ENCODE peak calls at places on chromosomes 16 and 17, in four cellular contexts. L is sigmoid colon, Q is thoracic aorta, X is ovary. R is an unnamed sample.

GRCh38 chr17:77322284-77322533 is 181.4 kb downstream of the SEC14L1 start:
- DNase-seq in X (no peak), L (no peak), Q (no peak), R (no peak)

GRCh38 chr17:42268236-42268635 is 8.0 kb downstream of the STAT5B start:
- DNase-seq in L (no peak), Q (no peak), X (no peak), R (no peak)

GRCh38 chr17:76982408-76983074 is 114.3 kb downstream of the MGAT5B start:
- DNase-seq in L (no peak), Q (no peak), X (no peak), R (no peak)

GRCh38 chr17:82110298-82110697 is 12.3 kb upstream of the FASN start:
- DNase-seq in X (no peak), Q (no peak), L (no peak), R (no peak)

GRCh38 chr17:4823373-4824089 is 9.6 kb upstream of the MINK1 start:
- DNase-seq in Q (no peak), L (no peak), X (no peak), R (no peak)

GRCh38 chr17:28749516-28750177 is 5.8 kb downstream of the TRAF4 start:
- DNase-seq in Q (no peak), L (no peak), X (peak), R (no peak)

GRCh38 chr17:55722742-55723487 is at the start of gene TMEM100:
- DNase-seq in L (peak), X (peak), Q (no peak), R (no peak)

GRCh38 chr16:82701302-82702022 is 74.7 kb downstream of the CDH13 start:
- DNase-seq in X (no peak), L (no peak), Q (no peak), R (no peak)

GRCh38 chr17:44906987-44907681 is 7.9 kb upstream of the EFTUD2 start:
- DNase-seq in Q (no peak), L (no peak), X (no peak), R (no peak)

GRCh38 chr16:89505204-89506112 is 2.7 kb upstream of the SPG7 start:
- DNase-seq in L (peak), X (peak), Q (peak), R (peak)

GRCh38 chr16:82016268-82016667 is 5.0 kb upstream of the SDR42E1 start:
- DNase-seq in X (no peak), Q (no peak), L (no peak), R (no peak)

GRCh38 chr17:57264776-57265175 is 8.5 kb downstream of the MSI2 start:
- DNase-seq in Q (no peak), L (no peak), X (no peak), R (no peak)

GRCh38 chr16:56108724-56109123 is 82.6 kb upstream of the GNAO1 start:
- DNase-seq in Q (no peak), L (no peak), X (no peak), R (no peak)

GRCh38 chr17:56319531-56319930 is 166.3 kb downstream of the ANKFN1 start:
- DNase-seq in Q (no peak), L (no peak), X (no peak), R (peak)

GRCh38 chr16:30844671-30845449 is 49.0 kb downstream of the BCL7C start:
- DNase-seq in L (peak), X (peak), Q (peak), R (peak)

GRCh38 chr16:68339214-68339613 is 28.4 kb downstream of the PRMT7 start:
- DNase-seq in L (no peak), X (no peak), Q (no peak), R (no peak)

GRCh38 chr16:81457326-81458133 is 12.9 kb downstream of the CMIP start:
- DNase-seq in X (no peak), L (no peak), Q (no peak), R (no peak)

GRCh38 chr16:19583665-19584300 is 28.3 kb downstream of the VPS35L start:
- DNase-seq in X (no peak), Q (no peak), L (no peak), R (no peak)

GRCh38 chr17:28317965-28318758 is 838 bp upstream of the TMEM97 start:
- DNase-seq in L (no peak), X (peak), Q (no peak), R (no peak)

GRCh38 chr17:300881-301280 is 51.7 kb downstream of the RPH3AL start:
- DNase-seq in Q (no peak), X (no peak), L (peak), R (no peak)

GRCh38 chr16:12186774-12187335 is 210.3 kb downstream of the SNX29 start:
- DNase-seq in L (no peak), Q (no peak), X (no peak), R (no peak)

GRCh38 chr16:68070249-68070725 is 14.9 kb upstream of the NFATC3 start:
- DNase-seq in Q (no peak), X (no peak), L (no peak), R (no peak)

GRCh38 chr16:87380875-87381274 is 2.7 kb downstream of the FBXO31 start:
- DNase-seq in X (peak), L (peak), Q (no peak), R (no peak)

GRCh38 chr16:51153275-51153991 is 2.4 kb upstream of the SALL1 start:
- DNase-seq in X (no peak), Q (no peak), L (no peak), R (no peak)

GRCh38 chr17:76208120-76208519 is 32.2 kb downstream of the RNF157 start:
- DNase-seq in L (no peak), Q (no peak), X (no peak), R (no peak)

GRCh38 chr17:41486809-41487530 is 2.7 kb downstream of the KRT36 start:
- DNase-seq in L (no peak), X (no peak), Q (no peak), R (no peak)

GRCh38 chr17:7262192-7263070 is at the start of gene CLDN7:
- DNase-seq in X (no peak), L (no peak), Q (no peak), R (no peak)
- H3K4me3 ChIP-seq in X (peak), L (peak), Q (peak), R (peak)

GRCh38 chr17:38509008-38509771 is 80.9 kb downstream of the ARHGAP23 start:
- DNase-seq in X (peak), Q (no peak), L (peak), R (peak)
- H3K4me3 ChIP-seq in X (no peak), Q (peak), L (peak), R (peak)

DNA sequence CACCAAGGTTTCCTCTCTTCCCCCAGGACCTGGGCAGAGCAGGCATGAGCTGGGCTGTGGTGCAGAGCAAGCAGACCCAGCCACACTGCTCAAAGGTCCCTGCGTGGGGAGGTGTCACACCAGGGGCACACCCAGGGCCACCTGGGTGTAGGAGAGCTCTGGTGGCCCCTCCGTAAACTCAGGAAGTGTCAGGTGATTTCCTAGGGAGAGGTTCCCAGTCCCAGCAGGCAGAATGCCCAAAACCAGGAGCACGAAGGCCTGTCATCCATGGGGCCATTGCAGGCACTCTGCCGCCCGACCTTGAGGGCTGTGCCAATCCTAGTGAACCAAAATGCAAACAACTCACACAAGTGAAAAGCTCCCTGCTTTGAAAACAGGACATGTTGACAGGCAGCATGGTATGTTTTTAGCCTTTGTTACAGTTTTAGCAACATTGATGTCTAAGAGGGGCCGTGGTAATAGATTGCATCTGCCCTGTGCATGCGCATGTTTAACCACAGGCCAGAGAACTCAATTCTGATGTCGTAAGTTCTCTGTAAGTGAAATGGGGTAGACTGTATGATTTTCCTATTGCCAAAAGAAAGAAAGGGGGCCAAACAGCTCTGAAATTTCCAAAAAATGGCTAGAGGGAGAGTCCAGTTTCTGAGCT is 21.3 kb downstream of the CIBAR2 start:
- DNase-seq in L (no peak), X (no peak), Q (no peak), R (no peak)
- H3K4me3 ChIP-seq in L (no peak), X (no peak), Q (no peak), R (no peak)

DNA sequence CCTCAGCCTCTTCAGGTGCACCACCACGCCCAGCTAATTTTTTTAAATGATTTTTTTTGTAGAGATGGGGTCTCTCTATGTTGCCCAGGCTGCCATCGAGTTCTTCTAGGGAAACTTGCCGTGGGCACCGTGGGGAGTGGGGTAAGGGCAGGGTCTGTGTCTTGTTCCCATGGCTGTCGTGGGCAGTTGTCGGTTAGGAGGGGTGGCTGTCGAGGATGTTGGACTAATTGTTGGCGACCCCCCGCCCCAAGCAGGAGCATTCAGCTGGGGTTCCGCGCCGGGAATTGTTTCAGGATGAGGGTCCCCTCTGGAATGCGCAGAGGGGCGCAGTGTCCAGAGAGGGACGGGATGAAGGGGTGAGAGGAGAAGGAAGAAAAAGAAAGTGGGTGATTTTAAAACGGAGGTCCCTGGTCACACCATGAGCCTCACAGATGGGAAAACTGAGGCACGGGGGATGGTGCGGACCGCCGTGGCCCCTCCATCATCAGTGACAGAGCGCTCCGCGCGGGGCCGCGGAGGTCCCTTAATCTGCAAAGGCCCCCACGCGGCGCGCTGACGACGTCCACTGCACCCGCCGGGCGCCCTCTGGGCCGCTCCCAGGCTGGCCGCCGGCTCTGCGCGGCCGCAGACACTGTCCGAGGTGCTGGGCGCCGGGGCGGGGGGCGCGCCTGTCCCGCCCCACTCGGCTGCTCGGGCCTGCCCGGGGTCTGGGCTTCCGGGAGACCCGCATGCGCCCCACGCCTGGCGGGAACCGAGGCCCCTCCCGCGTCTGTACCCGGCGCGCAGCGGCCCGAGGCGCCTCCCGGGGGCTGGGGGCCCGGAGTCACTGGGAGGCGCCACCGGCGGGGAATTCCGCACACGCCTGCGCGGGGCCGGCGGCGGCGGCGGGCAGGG is 763 bp upstream of the RNF213 start:
- DNase-seq in Q (no peak), L (peak), X (peak), R (no peak)
- H3K4me3 ChIP-seq in Q (peak), L (peak), X (peak), R (peak)

GRCh38 chr17:79147791-79148506 is 73.3 kb downstream of the ENGASE start:
- DNase-seq in X (no peak), Q (no peak), L (no peak), R (no peak)
- H3K4me3 ChIP-seq in X (no peak), Q (no peak), L (no peak), R (no peak)

GRCh38 chr17:74317071-74317470 is 9.0 kb upstream of the KIF19 start:
- DNase-seq in X (no peak), Q (no peak), L (no peak), R (no peak)

GRCh38 chr17:74314877-74315276 is 11.1 kb upstream of the KIF19 start:
- DNase-seq in X (no peak), Q (no peak), L (no peak), R (no peak)

DNA sequence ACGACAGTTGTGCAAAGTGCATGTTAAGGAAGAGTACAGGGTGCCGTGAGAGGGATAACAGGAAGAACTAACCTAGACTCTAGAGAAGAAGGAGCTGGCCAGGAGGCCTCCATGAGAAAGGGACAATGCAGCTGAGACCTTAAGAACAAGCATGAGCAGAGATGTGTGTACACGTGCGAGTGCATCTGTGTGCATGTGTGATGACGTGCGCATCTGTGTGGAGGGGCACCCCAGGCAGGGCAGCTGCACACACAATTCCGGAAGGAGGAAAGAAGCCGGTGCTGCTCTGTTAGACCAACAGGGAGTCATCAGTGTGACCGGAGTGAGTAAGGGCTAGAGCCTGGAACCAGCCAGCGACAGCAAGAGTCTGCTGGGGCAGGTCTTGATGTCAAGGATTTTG is 7.6 kb upstream of the KIF19 start:
- DNase-seq in L (no peak), Q (no peak), X (no peak), R (no peak)
- H3K4me3 ChIP-seq in L (no peak), Q (no peak), X (no peak), R (no peak)

DNA sequence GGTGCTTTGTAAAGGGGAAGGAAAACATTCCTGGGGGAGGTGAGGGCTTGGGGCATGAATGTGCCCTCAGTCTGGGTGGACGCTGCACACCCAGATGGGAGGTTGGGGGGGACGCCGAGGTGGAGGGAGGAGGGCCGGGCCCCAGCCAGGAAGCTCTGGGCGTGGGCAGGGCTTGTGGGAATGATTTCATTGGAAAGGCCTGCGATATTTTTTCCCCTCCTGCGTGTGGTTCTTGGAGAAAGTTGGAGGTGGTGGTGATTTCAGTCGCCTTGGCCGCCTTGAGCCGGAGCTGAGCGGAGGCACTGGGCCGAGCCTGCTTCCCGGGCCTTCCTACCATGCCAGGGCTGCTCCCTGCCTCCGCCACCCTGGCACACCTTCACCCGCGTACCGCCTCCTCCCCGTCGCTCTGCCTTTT is 26.4 kb upstream of the CLEC18A start:
- DNase-seq in L (peak), X (peak), Q (peak), R (no peak)
- H3K4me3 ChIP-seq in L (no peak), X (peak), Q (peak), R (no peak)

GRCh38 chr17:62062936-62063335 is 2.1 kb downstream of the MED13 start:
- DNase-seq in X (no peak), L (no peak), Q (no peak), R (no peak)
- H3K4me3 ChIP-seq in X (no peak), L (no peak), Q (peak), R (peak)

GRCh38 chr17:74712301-74712700 is 422 bp downstream of the CD300LF start:
- DNase-seq in Q (no peak), X (no peak), L (no peak), R (no peak)
- H3K4me3 ChIP-seq in Q (peak), X (no peak), L (no peak), R (no peak)

DNA sequence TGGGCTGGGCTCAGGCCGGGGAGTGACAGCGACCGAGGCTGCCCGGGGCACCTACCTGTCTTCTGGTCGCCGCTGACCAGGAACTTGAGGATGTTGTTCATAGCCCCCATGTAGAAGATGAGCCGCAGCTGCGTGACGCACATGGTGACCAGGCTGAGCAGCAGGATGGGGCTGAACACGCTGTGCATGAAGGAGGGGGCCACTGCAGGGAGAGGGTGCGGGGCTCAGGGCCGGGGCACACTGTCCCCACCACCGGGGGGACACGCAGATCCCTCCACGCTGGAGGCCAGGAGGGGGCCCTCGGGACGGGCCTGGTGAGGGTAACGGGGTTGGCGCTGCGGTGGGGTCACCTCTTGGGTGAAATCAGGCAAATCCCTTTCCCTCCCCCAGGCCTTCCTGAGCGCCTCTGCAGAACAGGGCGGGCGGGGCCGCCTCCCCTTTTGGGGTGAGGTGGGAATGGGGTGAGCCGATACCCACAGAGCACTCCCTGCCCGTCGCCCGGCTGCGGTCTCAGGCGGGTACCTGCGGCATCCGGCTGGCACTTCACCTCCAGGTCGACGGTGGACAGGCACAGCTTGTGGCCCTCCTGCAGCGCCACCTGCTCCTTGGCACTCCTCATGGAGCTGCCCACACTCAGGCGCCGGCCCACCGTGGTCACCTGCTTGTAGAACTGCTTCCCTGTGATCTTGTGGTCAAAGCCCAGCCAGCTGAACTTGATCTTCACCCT is 28.3 kb upstream of the PITPNA start:
- DNase-seq in X (no peak), L (no peak), Q (no peak), R (no peak)
- H3K4me3 ChIP-seq in X (no peak), L (no peak), Q (peak), R (no peak)

R was measured in Panc1.